ENCODE peak calls at places on chromosomes 2 and 18, in four cellular contexts. R is mammary epithelial cell, N is WERI-Rb-1, S is MM.1S. L is an unnamed sample.

GRCh38 chr18:2192562-2192961 is 378.7 kb downstream of the METTL4 start:
- DNase-seq in S (no peak), N (no peak), R (no peak), L (no peak)

GRCh38 chr2:146451972-146452371 is 1392.9 kb upstream of the ACVR2A start:
- DNase-seq in S (no peak), R (no peak), N (no peak), L (no peak)

GRCh38 chr2:13015941-13016340 is 299.2 kb downstream of the TRIB2 start:
- DNase-seq in S (no peak), N (no peak), R (no peak), L (no peak)

GRCh38 chr18:45521777-45522176 is 93.5 kb upstream of the SLC14A2 start:
- DNase-seq in S (no peak), R (peak; percentile 34), N (no peak), L (peak; percentile 29)

GRCh38 chr2:137802038-137802437 is 162.2 kb upstream of the HNMT start:
- DNase-seq in R (no peak), S (no peak), N (no peak), L (no peak)

GRCh38 chr18:79746730-79747129 is 51.0 kb upstream of the KCNG2 start:
- DNase-seq in R (no peak), N (peak; percentile 4), S (no peak), L (no peak)

GRCh38 chr2:188326669-188327301 is 35.1 kb downstream of the GULP1 start:
- DNase-seq in S (no peak), N (peak; percentile 49), R (no peak), L (no peak)

GRCh38 chr18:59957957-59958356 is 58.2 kb downstream of the PMAIP1 start:
- DNase-seq in N (peak; percentile 88), S (peak; percentile 59), R (peak; percentile 39), L (peak; percentile 77)

GRCh38 chr2:31337860-31338259 is 76.7 kb downstream of the XDH start:
- DNase-seq in S (no peak), R (peak; percentile 94), N (no peak), L (peak; percentile 71)

GRCh38 chr2:207875473-207876212 is 105.9 kb upstream of the FZD5 start:
- DNase-seq in S (no peak), R (no peak), N (no peak), L (no peak)

GRCh38 chr2:107108556-107108955 is 222.6 kb upstream of the ST6GAL2 start:
- DNase-seq in R (no peak), S (no peak), N (no peak), L (peak; percentile 83)

GRCh38 chr2:10400568-10400977 is 47.6 kb downstream of the ODC1 start:
- DNase-seq in N (no peak), R (no peak), S (no peak), L (no peak)

GRCh38 chr18:37482433-37482832 is 83.2 kb downstream of the CELF4 start:
- DNase-seq in S (no peak), R (no peak), N (no peak), L (no peak)
- H3K27me3 ChIP-seq in S (no peaks in the 10 kb centered on the region), R (peaks cover 9% of the 10 kb centered on the region), N (no peaks in the 10 kb centered on the region), L (peaks cover 17% of the 10 kb centered on the region)

GRCh38 chr2:70191244-70191735 is 471 bp upstream of the C2orf42 start:
- DNase-seq in N (no peak), R (no peak), S (no peak), L (no peak)

GRCh38 chr2:70192516-70192915 is 1.7 kb upstream of the C2orf42 start:
- DNase-seq in N (no peak), R (peak; percentile 47), S (no peak), L (no peak)

GRCh38 chr2:70188460-70188859 is 2.4 kb downstream of the C2orf42 start:
- DNase-seq in R (no peak), S (no peak), N (no peak), L (no peak)

GRCh38 chr2:70190086-70190412 is 770 bp downstream of the C2orf42 start:
- DNase-seq in N (no peak), R (no peak), S (no peak), L (peak; percentile 30)

DNA sequence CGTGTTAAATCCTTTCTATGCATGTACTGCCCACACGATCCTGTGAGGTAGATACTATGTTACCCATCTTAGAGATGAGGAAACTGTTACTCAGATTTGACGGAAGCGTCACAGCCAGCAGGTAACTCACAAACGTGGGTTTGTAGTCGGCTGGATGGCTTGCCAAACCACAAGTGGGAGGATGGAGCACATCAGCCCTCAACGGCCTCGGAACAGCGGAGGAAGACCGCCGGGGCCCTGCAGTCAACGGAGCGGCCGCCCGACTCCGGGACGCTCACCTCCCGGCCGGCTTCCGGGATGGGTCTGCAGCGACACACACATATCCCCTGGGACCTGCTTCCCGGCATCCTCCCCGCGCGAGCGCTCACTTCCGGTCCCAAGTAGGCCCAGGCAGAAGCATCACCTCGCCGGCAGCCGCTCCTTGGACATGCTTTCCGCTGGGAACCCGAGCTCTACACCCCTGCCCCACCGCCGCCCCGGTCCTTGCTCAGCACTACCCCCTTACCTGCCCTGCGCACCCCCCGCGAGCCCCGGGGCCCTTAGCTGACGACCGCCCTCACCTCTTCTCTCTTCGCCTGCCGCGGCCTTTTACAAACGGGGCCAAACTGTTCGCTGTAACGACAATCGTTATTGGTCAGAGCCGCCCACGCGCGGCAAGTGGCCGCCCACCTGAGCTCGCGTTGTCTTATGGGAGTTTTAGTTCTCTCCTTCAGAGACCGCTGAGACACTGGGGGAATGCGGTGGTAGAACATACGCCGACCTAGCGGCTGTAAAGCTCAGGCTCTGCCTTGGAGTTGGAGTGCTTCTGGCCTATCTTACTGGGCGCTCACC is at the start of gene C2orf42:
- DNase-seq in N (peak; percentile 99), R (peak; percentile 97), S (peak; percentile 98), L (peak; percentile 98)
- TF ChIP-seq CTCF in N (peak; percentile 24), R (no peak), S (peak; percentile 34), L (peak; percentile 44)

GRCh38 chr2:61235716-61236115 is 73.7 kb downstream of the C2orf74 start:
- DNase-seq in R (no peak), N (no peak), S (no peak), L (no peak)

GRCh38 chr2:61233581-61233980 is 71.6 kb downstream of the C2orf74 start:
- DNase-seq in R (no peak), N (no peak), S (no peak), L (no peak)

DNA sequence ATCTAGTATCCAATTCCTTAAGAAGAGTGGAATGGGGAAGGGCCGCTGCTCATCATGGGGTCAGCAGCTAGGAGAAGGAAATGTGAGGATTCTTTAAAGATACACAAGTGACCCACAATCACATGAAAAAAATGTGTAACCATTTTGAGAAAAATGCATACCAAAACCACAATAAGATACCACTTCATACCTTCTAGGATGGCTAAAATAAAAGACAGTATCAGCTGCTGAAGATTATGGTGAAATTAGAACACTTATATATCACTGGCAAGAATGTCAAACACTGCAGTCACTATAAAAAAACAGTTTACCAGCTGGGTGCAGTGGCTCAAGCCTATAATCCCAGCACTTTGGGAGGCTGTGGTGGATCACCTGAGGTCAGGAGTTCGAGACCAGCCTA is 67.9 kb downstream of the C2orf74 start:
- DNase-seq in N (no peak), R (no peak), S (no peak), L (no peak)
- H3K4me3 ChIP-seq in N (no peak overlapping the region), R (no peak overlapping the region), S (no peak overlapping the region), L (no peak overlapping the region)

GRCh38 chr18:50190236-50190635 is 4.7 kb downstream of the MYO5B start:
- DNase-seq in N (no peak), R (peak; percentile 98), S (no peak), L (peak; percentile 2)

GRCh38 chr18:50187659-50188058 is 7.3 kb downstream of the MYO5B start:
- DNase-seq in S (no peak), N (no peak), R (no peak), L (no peak)

GRCh38 chr18:50188652-50189051 is 6.3 kb downstream of the MYO5B start:
- DNase-seq in R (no peak), S (no peak), N (no peak), L (no peak)

GRCh38 chr18:50190926-50191325 is 4.0 kb downstream of the MYO5B start:
- DNase-seq in S (no peak), R (peak; percentile 86), N (no peak), L (no peak)

DNA sequence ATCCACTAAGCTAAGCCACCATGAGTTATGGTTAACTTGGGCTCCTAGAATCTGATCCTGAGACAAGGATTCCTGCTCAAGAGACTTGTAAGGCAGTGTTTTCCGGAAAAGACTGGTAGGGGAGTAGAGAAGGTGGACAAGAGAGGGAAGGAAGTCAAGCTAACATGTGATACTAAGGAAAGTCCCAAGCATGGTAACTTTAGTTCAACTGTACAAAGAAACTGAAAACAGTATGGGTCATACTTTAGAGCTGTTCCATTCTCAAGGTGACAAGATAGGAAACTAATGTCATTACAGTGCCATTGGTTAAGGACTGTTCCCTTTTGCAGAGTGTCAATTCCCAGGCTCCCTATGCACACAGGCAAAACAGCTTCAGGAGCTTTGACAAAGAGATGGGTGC is 5.8 kb downstream of the MYO5B start:
- DNase-seq in S (peak; percentile 73), N (no peak), R (no peak), L (no peak)
- H3K27me3 ChIP-seq in S (no peaks in the 10 kb centered on the region), N (no peaks in the 10 kb centered on the region), R (no peaks in the 10 kb centered on the region), L (peaks cover 25% of the 10 kb centered on the region)

GRCh38 chr2:174145827-174146226 is 102.5 kb downstream of the OLA1 start:
- DNase-seq in S (no peak), R (no peak), N (no peak), L (peak; percentile 1)
- TF ChIP-seq CTCF in S (no peak), R (peak; percentile 14), N (peak; percentile 17), L (peak; percentile 20)

DNA sequence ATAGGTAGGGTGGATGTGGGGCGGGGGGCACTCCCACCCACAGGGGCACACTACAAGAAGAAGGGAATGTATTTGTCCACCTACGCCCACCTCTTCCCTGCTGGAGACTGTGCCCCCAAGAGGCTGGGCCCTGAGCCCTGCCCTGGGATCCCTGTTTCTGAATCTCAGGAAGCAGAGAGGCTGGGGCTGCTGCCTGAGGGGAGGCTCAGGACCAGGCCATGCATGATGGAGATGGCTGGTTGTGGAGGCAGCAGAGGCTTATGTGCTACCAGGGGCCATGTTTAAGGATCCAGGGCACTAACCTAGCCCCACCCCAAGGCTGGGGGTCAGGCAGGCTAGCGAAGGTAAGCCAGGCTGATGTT is 81.1 kb upstream of the OTOF start:
- DNase-seq in R (no peak), N (no peak), S (no peak), L (no peak)
- H3K4me3 ChIP-seq in R (no peak overlapping the region), N (peak overlapping the region; percentile 27), S (no peak overlapping the region), L (no peak overlapping the region)

DNA sequence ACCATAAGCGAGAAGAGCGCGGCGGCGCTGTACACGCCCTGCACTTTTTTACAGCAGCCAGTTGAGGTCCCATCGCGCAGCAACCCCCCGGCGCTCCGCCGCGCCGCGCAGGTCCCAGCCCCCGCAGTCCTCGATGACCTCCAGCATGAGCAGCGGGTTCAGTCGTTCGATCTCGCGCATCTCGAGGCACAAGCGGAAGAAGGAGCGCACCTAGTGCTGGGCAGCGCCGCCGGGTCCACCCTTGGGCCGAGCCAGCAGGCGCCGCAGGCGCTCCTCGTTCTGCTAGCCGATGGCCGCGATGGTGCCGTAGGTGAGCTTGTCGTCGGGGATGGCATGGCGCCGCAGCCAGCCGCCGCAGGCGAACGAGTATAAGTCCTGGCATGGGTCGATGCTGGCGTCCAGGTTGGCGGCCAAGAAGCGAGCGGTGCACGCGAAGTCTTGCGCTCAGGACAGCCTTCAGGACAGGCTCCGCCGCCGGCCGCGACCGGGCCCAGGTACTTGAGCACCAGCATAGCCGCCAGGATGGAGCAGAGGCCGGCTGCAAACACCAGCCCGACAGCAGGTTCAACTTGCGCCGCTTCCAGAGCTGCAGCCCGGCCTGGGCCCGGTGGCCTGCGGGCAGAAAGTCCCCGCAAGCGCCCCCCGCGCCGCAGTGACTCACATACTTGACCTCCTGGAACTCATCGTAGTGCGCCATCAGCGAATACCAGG is 8.3 kb downstream of the ALPP start:
- DNase-seq in N (peak; percentile 63), S (no peak), R (peak; percentile 32), L (peak; percentile 44)
- H3K27me3 ChIP-seq in N (peaks cover 23% of the 10 kb centered on the region), S (peaks cover 17% of the 10 kb centered on the region), R (peaks cover 48% of the 10 kb centered on the region), L (peaks cover 10% of the 10 kb centered on the region)

L was measured in brain microvascular endothelial cell.